ENCODE peak calls at places on chromosome 16, in ten cellular contexts. J is SK-MEL-5, E is colonic mucosa, N is germinal center, T is IMR-90, R is GM03348, D is T-helper 9 cell, O is GM04503, S is heart right ventricle, K is RCC 7860. H is an unnamed sample.

GRCh38 chr16:84566580-84567244 is 51.2 kb downstream of the COTL1 start:
- DNase-seq in J (no peak), E (no peak), N (no peak), T (no peak), R (no peak), D (no peak), O (no peak), S (no peak), K (no peak), H (no peak)

GRCh38 chr16:87297918-87298631 is 19.1 kb downstream of the C16orf95 start:
- DNase-seq in J (peak), E (no peak), N (peak), T (peak), R (peak), D (peak), O (no peak), S (no peak), K (no peak), H (no peak)

GRCh38 chr16:72989203-72989991 is 58.5 kb downstream of the ZFHX3 start:
- DNase-seq in J (no peak), E (no peak), N (no peak), T (peak), R (peak), D (no peak), O (peak), S (no peak), K (peak), H (no peak)

GRCh38 chr16:50889276-50889675 is 147.4 kb downstream of the CYLD start:
- DNase-seq in J (no peak), E (no peak), N (no peak), T (no peak), R (no peak), D (no peak), O (no peak), S (no peak), K (no peak), H (no peak)

GRCh38 chr16:53912155-53912554 is 208.2 kb downstream of the FTO start:
- DNase-seq in J (no peak), E (no peak), N (no peak), T (no peak), R (no peak), D (peak), O (no peak), S (no peak), K (peak), H (peak)

GRCh38 chr16:17277981-17278381 is 192.8 kb downstream of the XYLT1 start:
- DNase-seq in J (peak), E (peak), N (peak), T (peak), R (no peak), D (no peak), O (no peak), S (no peak), K (no peak), H (no peak)

GRCh38 chr16:18958621-18959578 is 24.8 kb upstream of the TMC7 start:
- DNase-seq in J (no peak), E (no peak), N (no peak), T (peak), R (no peak), D (no peak), O (no peak), S (no peak), K (no peak), H (peak)

GRCh38 chr16:28875134-28876015 is 2.9 kb upstream of the ATP2A1 start:
- DNase-seq in J (no peak), E (no peak), N (no peak), T (no peak), R (no peak), D (no peak), O (no peak), S (no peak), K (no peak), H (no peak)

GRCh38 chr16:66658143-66658859 is 38.2 kb downstream of the CMTM4 start:
- DNase-seq in J (peak), E (no peak), N (no peak), T (no peak), R (no peak), D (no peak), O (no peak), S (no peak), K (no peak), H (peak)

GRCh38 chr16:56355221-56355620 is 70.1 kb downstream of the AMFR start:
- DNase-seq in J (no peak), E (no peak), N (no peak), T (no peak), R (no peak), D (no peak), O (no peak), S (no peak), K (no peak), H (no peak)

GRCh38 chr16:27634781-27635180 is 84.8 kb downstream of the KATNIP start:
- DNase-seq in J (no peak), E (no peak), N (no peak), T (peak), R (no peak), D (no peak), O (no peak), S (no peak), K (no peak), H (no peak)

GRCh38 chr16:57310801-57311200 is 26.3 kb upstream of the PLLP start:
- DNase-seq in J (no peak), E (peak), N (no peak), T (no peak), R (no peak), D (no peak), O (no peak), S (no peak), K (no peak), H (no peak)

GRCh38 chr16:54072237-54072636 is 214.3 kb downstream of the IRX3 start:
- DNase-seq in J (no peak), E (no peak), N (no peak), T (no peak), R (no peak), D (no peak), O (no peak), S (no peak), K (no peak), H (peak)

GRCh38 chr16:4694664-4695451 is 1.5 kb downstream of the NUDT16L1 start:
- DNase-seq in J (no peak), E (no peak), N (no peak), T (no peak), R (peak), D (no peak), O (no peak), S (peak), K (no peak), H (no peak)

GRCh38 chr16:67719778-67720144 is 645 bp upstream of the GFOD2 start:
- DNase-seq in J (peak), E (peak), N (peak), T (peak), R (peak), D (peak), O (no peak), S (no peak), K (peak), H (peak)

GRCh38 chr16:3484328-3485096 is 10.8 kb downstream of the C16orf90 start:
- DNase-seq in J (no peak), E (no peak), N (no peak), T (no peak), R (no peak), D (no peak), O (no peak), S (no peak), K (no peak), H (no peak)

GRCh38 chr16:85798901-85799496 is 345 bp downstream of the EMC8 start:
- DNase-seq in J (no peak), E (peak), N (peak), T (peak), R (peak), D (peak), O (no peak), S (peak), K (no peak), H (no peak)

GRCh38 chr16:88415381-88416323 is 32.9 kb downstream of the ZNF469 start:
- DNase-seq in J (no peak), E (no peak), N (no peak), T (no peak), R (no peak), D (no peak), O (no peak), S (no peak), K (no peak), H (no peak)

GRCh38 chr16:85557083-85557975 is 55.8 kb upstream of the GSE1 start:
- DNase-seq in J (peak), E (peak), N (peak), T (no peak), R (no peak), D (no peak), O (no peak), S (no peak), K (peak), H (peak)

GRCh38 chr16:23137818-23138217 is 11.4 kb downstream of the USP31 start:
- DNase-seq in J (no peak), E (no peak), N (no peak), T (no peak), R (no peak), D (no peak), O (no peak), S (no peak), K (no peak), H (no peak)

GRCh38 chr16:52408197-52408845 is 138.6 kb downstream of the TOX3 start:
- DNase-seq in J (no peak), E (no peak), N (no peak), T (no peak), R (no peak), D (no peak), O (no peak), S (no peak), K (no peak), H (no peak)

GRCh38 chr16:29007865-29008593 is 23.2 kb downstream of the LAT start:
- DNase-seq in J (no peak), E (no peak), N (no peak), T (peak), R (peak), D (peak), O (peak), S (no peak), K (peak), H (peak)

GRCh38 chr16:87695534-87695933 is 70.3 kb downstream of the KLHDC4 start:
- DNase-seq in J (no peak), E (no peak), N (no peak), T (no peak), R (no peak), D (no peak), O (no peak), S (no peak), K (no peak), H (no peak)

GRCh38 chr16:2904100-2904921 is 7.4 kb upstream of the FLYWCH1 start:
- DNase-seq in J (peak), E (peak), N (peak), T (peak), R (peak), D (peak), O (peak), S (peak), K (peak), H (peak)

GRCh38 chr16:53768593-53768992 is 64.6 kb downstream of the FTO start:
- DNase-seq in J (peak), E (no peak), N (no peak), T (peak), R (peak), D (no peak), O (peak), S (no peak), K (peak), H (peak)

GRCh38 chr16:1906052-1906845 is 12.0 kb downstream of the HS3ST6 start:
- DNase-seq in J (no peak), E (no peak), N (no peak), T (no peak), R (no peak), D (no peak), O (no peak), S (no peak), K (no peak), H (no peak)

H was measured in MV-4-11.